ENCODE peak calls at places on chromosomes 2 and 18, in six cellular contexts. L, K, D, X, G and N are unnamed samples. For H3K9me3, the result is how much of the 10 kb centered on the place peaks cover.

GRCh38 chr2:127146071-127146725 is 39.2 kb upstream of the BIN1 start:
- DNase-seq in X (no peak), D (no peak), K (no peak), G (no peak), L (no peak), N (no peak)

GRCh38 chr2:5766051-5766450 is 73.9 kb downstream of the SOX11 start:
- DNase-seq in L (no peak), X (peak), D (no peak), K (no peak), G (no peak), N (no peak)

GRCh38 chr2:156430978-156431358 is 5.2 kb upstream of the GPD2 start:
- DNase-seq in K (no peak), D (no peak), X (no peak), G (no peak), L (no peak), N (no peak)

GRCh38 chr18:44325903-44326650 is 354.6 kb upstream of the SETBP1 start:
- DNase-seq in G (no peak), D (peak), L (peak), K (peak), X (peak), N (peak)

GRCh38 chr18:79819951-79820351 is 22.2 kb downstream of the KCNG2 start:
- DNase-seq in D (no peak), L (no peak), K (no peak), G (no peak), X (no peak), N (no peak)

GRCh38 chr2:46866770-46867246 is 48.8 kb downstream of the MCFD2 start:
- DNase-seq in D (peak), K (no peak), X (no peak), G (peak), L (peak), N (no peak)

GRCh38 chr18:12989397-12990127 is 1.6 kb upstream of the CEP192 start:
- DNase-seq in X (no peak), L (no peak), K (no peak), D (no peak), G (no peak), N (no peak)

GRCh38 chr2:119756837-119757236 is 2.9 kb upstream of the PTPN4 start:
- DNase-seq in G (no peak), D (no peak), K (no peak), X (no peak), L (peak), N (no peak)

GRCh38 chr2:72001937-72002690 is 145.5 kb downstream of the CYP26B1 start:
- DNase-seq in X (no peak), D (no peak), K (no peak), G (no peak), L (no peak), N (no peak)

GRCh38 chr2:43095533-43096295 is 130.7 kb downstream of the ZFP36L2 start:
- DNase-seq in L (no peak), K (no peak), D (no peak), X (no peak), G (no peak), N (no peak)

GRCh38 chr2:128663371-128664050 is 344.8 kb upstream of the HS6ST1 start:
- DNase-seq in X (no peak), G (no peak), D (no peak), L (no peak), K (no peak), N (no peak)

GRCh38 chr2:204495381-204495780 is 49.9 kb upstream of the PARD3B start:
- DNase-seq in L (no peak), D (no peak), X (no peak), G (no peak), K (no peak), N (no peak)

GRCh38 chr2:46298522-46299351 is 1.5 kb downstream of the EPAS1 start:
- DNase-seq in X (no peak), G (peak), K (peak), L (peak), D (no peak), N (peak)

GRCh38 chr2:217622664-217623063 is 380.1 kb downstream of the TNS1 start:
- DNase-seq in L (no peak), K (peak), G (no peak), X (no peak), D (no peak), N (no peak)

GRCh38 chr2:84674586-84674985 is 158.3 kb downstream of the DNAH6 start:
- DNase-seq in X (no peak), D (no peak), K (no peak), L (no peak), G (no peak), N (no peak)

GRCh38 chr2:46136481-46136880 is 160.7 kb upstream of the EPAS1 start:
- DNase-seq in L (no peak), K (no peak), X (no peak), D (no peak), G (no peak), N (no peak)

DNA sequence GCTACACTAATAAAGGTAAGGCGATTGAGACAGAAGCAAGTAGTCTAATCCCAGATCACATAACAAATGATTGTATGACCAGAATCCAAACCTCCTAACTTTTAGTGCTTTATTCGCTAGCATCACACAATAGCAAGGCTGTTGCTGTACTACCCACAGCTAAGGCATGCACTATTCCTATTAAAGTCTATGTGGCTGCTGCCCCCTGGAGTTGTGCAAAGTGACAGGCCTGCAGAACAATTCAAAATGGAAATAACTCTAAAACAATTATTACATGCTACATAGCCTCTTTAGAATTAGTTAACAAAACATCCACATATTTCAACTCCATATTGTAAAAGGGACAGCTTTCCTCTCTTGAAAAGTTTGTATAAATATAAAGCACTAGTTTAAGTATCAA is 6.0 kb downstream of the ERBB4 start:
- DNase-seq in X (no peak), D (no peak), G (no peak), L (no peak), K (no peak), N (no peak)
- TF ChIP-seq CTCF in X (no peak), D (no peak), G (no peak), L (no peak), K (peak), N (no peak)

GRCh38 chr2:4533806-4534205 is 830.4 kb downstream of the DCDC2C start:
- DNase-seq in D (peak), L (no peak), K (no peak), G (no peak), X (no peak), N (no peak)

GRCh38 chr2:4539121-4539520 is 835.7 kb downstream of the DCDC2C start:
- DNase-seq in G (no peak), D (no peak), K (no peak), X (no peak), L (no peak), N (no peak)
- H3K9me3 ChIP-seq in G (under half), D (under half), K (under half), X (under half), L (under half), N (under half)

DNA sequence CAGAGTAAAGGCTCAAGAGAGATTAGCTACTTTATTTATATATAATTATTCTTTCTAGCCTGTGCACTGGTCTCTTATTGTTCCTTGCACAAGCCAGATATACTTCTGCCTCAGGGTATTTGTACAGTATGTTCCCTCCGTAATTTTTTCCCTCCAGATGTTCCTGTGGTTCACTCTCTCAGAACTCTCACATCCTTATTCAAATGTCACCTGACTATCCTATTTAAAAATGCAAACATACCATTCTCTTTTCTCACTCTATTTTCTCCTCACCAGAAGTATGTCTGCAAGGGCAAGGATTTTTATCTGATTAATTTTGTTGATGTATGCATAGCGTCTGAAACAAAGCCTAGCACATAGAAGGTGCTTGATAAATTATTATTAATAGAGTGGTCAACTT is 64.0 kb upstream of the CERS6 start:
- DNase-seq in G (no peak), L (no peak), D (no peak), K (no peak), X (no peak), N (no peak)
- TF ChIP-seq CTCF in G (no peak), L (no peak), D (no peak), K (no peak), X (no peak), N (no peak)

GRCh38 chr18:70666936-70667335 is 378.1 kb downstream of the SOCS6 start:
- DNase-seq in G (no peak), K (no peak), L (no peak), D (no peak), X (no peak), N (no peak)

GRCh38 chr18:70659026-70659726 is 370.3 kb downstream of the SOCS6 start:
- DNase-seq in X (peak), L (no peak), D (no peak), K (no peak), G (no peak), N (no peak)

GRCh38 chr18:70663141-70663540 is 374.3 kb downstream of the SOCS6 start:
- DNase-seq in X (no peak), K (no peak), G (no peak), L (no peak), D (no peak), N (no peak)

DNA sequence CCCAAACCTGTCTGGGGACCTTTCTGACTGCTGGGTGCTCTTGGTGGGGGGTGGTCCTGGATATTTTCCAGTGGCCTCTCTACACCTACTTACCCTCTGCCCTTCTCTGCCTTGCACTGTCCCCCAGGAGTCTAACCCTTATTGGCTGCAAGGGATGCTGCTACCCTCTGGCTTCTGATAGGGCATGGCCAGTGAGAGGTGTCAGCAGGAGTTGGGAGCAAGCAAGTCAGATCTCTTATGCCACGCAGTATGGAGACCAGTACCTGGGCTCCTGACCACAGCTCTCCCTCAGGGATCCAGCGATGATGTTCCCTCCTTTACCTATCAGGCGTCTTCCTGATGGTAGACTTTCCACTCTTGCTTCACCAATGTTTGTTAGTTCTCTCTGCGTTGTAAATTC is 373.7 kb downstream of the SOCS6 start:
- DNase-seq in G (no peak), K (no peak), L (no peak), D (no peak), X (no peak), N (no peak)
- H3K9me3 ChIP-seq in G (under half), K (under half), L (under half), D (under half), X (under half), N (under half)

GRCh38 chr18:24544141-24544498 is 83.7 kb downstream of the HRH4 start:
- DNase-seq in K (peak), L (no peak), D (no peak), X (no peak), G (no peak), N (no peak)
- TF ChIP-seq CTCF in K (peak), L (peak), D (no peak), X (peak), G (peak), N (peak)